ENCODE peak calls at places on chromosomes 7 and 10, in ten cellular contexts. One of them, this sample, is unnamed.

GRCh38 chr7:149188637-149189259 is 6.6 kb upstream of the ZNF282 start:
- DNase-seq in activated naive CD8-positive, alpha-beta T cell treated with anti-CD3 and anti-CD28 coated beads, Interleukin-2, amount 50 U/mL, for 24 hours: no peak
- DNase-seq in stimulated activated naive CD8-positive, alpha-beta T cell treated with anti-CD3 and anti-CD28 coated beads, Interleukin-15, Interleukin-2, amounts not matched to agents 100 U/mL and 50 U/mL, for 24 hours: no peak
- DNase-seq in stimulated activated CD4-positive, alpha-beta T cell treated with anti-CD3 and anti-CD28 coated beads, Interleukin-4, amount 100 ng/mL, for 4 hours: no peak
- DNase-seq in activated CD4-positive, alpha-beta T cell treated with anti-CD3 and anti-CD28 coated beads for 1 hour: no peak
- DNase-seq in uterus: no peak
- DNase-seq in nephron progenitor cell: no peak
- DNase-seq in HFF-Myc: no peak
- DNase-seq in NCI-H69: no peak
- DNase-seq in DND-41: no peak
- DNase-seq in this sample: no peak

GRCh38 chr10:6115824-6116350 is 27.1 kb downstream of the RBM17 start:
- DNase-seq in HFF-Myc: no peak
- DNase-seq in NCI-H69: no peak
- DNase-seq in activated CD4-positive, alpha-beta T cell treated with anti-CD3 and anti-CD28 coated beads for 1 hour: no peak
- DNase-seq in nephron progenitor cell: no peak
- DNase-seq in stimulated activated CD4-positive, alpha-beta T cell treated with anti-CD3 and anti-CD28 coated beads, Interleukin-4, amount 100 ng/mL, for 4 hours: no peak
- DNase-seq in DND-41: no peak
- DNase-seq in stimulated activated naive CD8-positive, alpha-beta T cell treated with anti-CD3 and anti-CD28 coated beads, Interleukin-15, Interleukin-2, amounts not matched to agents 100 U/mL and 50 U/mL, for 24 hours: no peak
- DNase-seq in activated naive CD8-positive, alpha-beta T cell treated with anti-CD3 and anti-CD28 coated beads, Interleukin-2, amount 50 U/mL, for 24 hours: no peak
- DNase-seq in uterus: no peak
- DNase-seq in this sample: no peak

GRCh38 chr7:126979722-126980121 is 273.0 kb downstream of the GRM8 start:
- DNase-seq in nephron progenitor cell: no peak
- DNase-seq in stimulated activated CD4-positive, alpha-beta T cell treated with anti-CD3 and anti-CD28 coated beads, Interleukin-4, amount 100 ng/mL, for 4 hours: no peak
- DNase-seq in stimulated activated naive CD8-positive, alpha-beta T cell treated with anti-CD3 and anti-CD28 coated beads, Interleukin-15, Interleukin-2, amounts not matched to agents 100 U/mL and 50 U/mL, for 24 hours: no peak
- DNase-seq in uterus: no peak
- DNase-seq in activated CD4-positive, alpha-beta T cell treated with anti-CD3 and anti-CD28 coated beads for 1 hour: no peak
- DNase-seq in DND-41: no peak
- DNase-seq in HFF-Myc: no peak
- DNase-seq in NCI-H69: no peak
- DNase-seq in activated naive CD8-positive, alpha-beta T cell treated with anti-CD3 and anti-CD28 coated beads, Interleukin-2, amount 50 U/mL, for 24 hours: no peak
- DNase-seq in this sample: no peak

GRCh38 chr7:66429498-66430163 is 199.1 kb upstream of the KCTD7 start:
- DNase-seq in stimulated activated naive CD8-positive, alpha-beta T cell treated with anti-CD3 and anti-CD28 coated beads, Interleukin-15, Interleukin-2, amounts not matched to agents 100 U/mL and 50 U/mL, for 24 hours: no peak
- DNase-seq in DND-41: no peak
- DNase-seq in uterus: no peak
- DNase-seq in activated naive CD8-positive, alpha-beta T cell treated with anti-CD3 and anti-CD28 coated beads, Interleukin-2, amount 50 U/mL, for 24 hours: no peak
- DNase-seq in stimulated activated CD4-positive, alpha-beta T cell treated with anti-CD3 and anti-CD28 coated beads, Interleukin-4, amount 100 ng/mL, for 4 hours: no peak
- DNase-seq in NCI-H69: no peak
- DNase-seq in HFF-Myc: no peak
- DNase-seq in activated CD4-positive, alpha-beta T cell treated with anti-CD3 and anti-CD28 coated beads for 1 hour: no peak
- DNase-seq in nephron progenitor cell: no peak
- DNase-seq in this sample: no peak

GRCh38 chr10:69385454-69386350 is 31.0 kb downstream of the TACR2 start:
- DNase-seq in uterus: no peak
- DNase-seq in stimulated activated naive CD8-positive, alpha-beta T cell treated with anti-CD3 and anti-CD28 coated beads, Interleukin-15, Interleukin-2, amounts not matched to agents 100 U/mL and 50 U/mL, for 24 hours: no peak
- DNase-seq in HFF-Myc: no peak
- DNase-seq in stimulated activated CD4-positive, alpha-beta T cell treated with anti-CD3 and anti-CD28 coated beads, Interleukin-4, amount 100 ng/mL, for 4 hours: no peak
- DNase-seq in activated naive CD8-positive, alpha-beta T cell treated with anti-CD3 and anti-CD28 coated beads, Interleukin-2, amount 50 U/mL, for 24 hours: no peak
- DNase-seq in DND-41: no peak
- DNase-seq in activated CD4-positive, alpha-beta T cell treated with anti-CD3 and anti-CD28 coated beads for 1 hour: no peak
- DNase-seq in NCI-H69: no peak
- DNase-seq in nephron progenitor cell: no peak
- DNase-seq in this sample: no peak

GRCh38 chr10:5502903-5503835 is 3.8 kb upstream of the CALML5 start:
- DNase-seq in activated CD4-positive, alpha-beta T cell treated with anti-CD3 and anti-CD28 coated beads for 1 hour: no peak
- DNase-seq in stimulated activated CD4-positive, alpha-beta T cell treated with anti-CD3 and anti-CD28 coated beads, Interleukin-4, amount 100 ng/mL, for 4 hours: no peak
- DNase-seq in uterus: no peak
- DNase-seq in activated naive CD8-positive, alpha-beta T cell treated with anti-CD3 and anti-CD28 coated beads, Interleukin-2, amount 50 U/mL, for 24 hours: no peak
- DNase-seq in nephron progenitor cell: no peak
- DNase-seq in HFF-Myc: no peak
- DNase-seq in stimulated activated naive CD8-positive, alpha-beta T cell treated with anti-CD3 and anti-CD28 coated beads, Interleukin-15, Interleukin-2, amounts not matched to agents 100 U/mL and 50 U/mL, for 24 hours: no peak
- DNase-seq in NCI-H69: no peak
- DNase-seq in DND-41: no peak
- DNase-seq in this sample: no peak

GRCh38 chr10:49734676-49735075 is 27.4 kb downstream of the OGDHL start:
- DNase-seq in uterus: no peak
- DNase-seq in activated naive CD8-positive, alpha-beta T cell treated with anti-CD3 and anti-CD28 coated beads, Interleukin-2, amount 50 U/mL, for 24 hours: no peak
- DNase-seq in activated CD4-positive, alpha-beta T cell treated with anti-CD3 and anti-CD28 coated beads for 1 hour: no peak
- DNase-seq in nephron progenitor cell: no peak
- DNase-seq in stimulated activated CD4-positive, alpha-beta T cell treated with anti-CD3 and anti-CD28 coated beads, Interleukin-4, amount 100 ng/mL, for 4 hours: no peak
- DNase-seq in stimulated activated naive CD8-positive, alpha-beta T cell treated with anti-CD3 and anti-CD28 coated beads, Interleukin-15, Interleukin-2, amounts not matched to agents 100 U/mL and 50 U/mL, for 24 hours: no peak
- DNase-seq in NCI-H69: no peak
- DNase-seq in HFF-Myc: no peak
- DNase-seq in DND-41: no peak
- DNase-seq in this sample: no peak

GRCh38 chr7:101555269-101555920 is 73.7 kb downstream of the MYL10 start:
- DNase-seq in uterus: peak
- DNase-seq in DND-41: no peak
- DNase-seq in stimulated activated CD4-positive, alpha-beta T cell treated with anti-CD3 and anti-CD28 coated beads, Interleukin-4, amount 100 ng/mL, for 4 hours: no peak
- DNase-seq in stimulated activated naive CD8-positive, alpha-beta T cell treated with anti-CD3 and anti-CD28 coated beads, Interleukin-15, Interleukin-2, amounts not matched to agents 100 U/mL and 50 U/mL, for 24 hours: no peak
- DNase-seq in activated CD4-positive, alpha-beta T cell treated with anti-CD3 and anti-CD28 coated beads for 1 hour: no peak
- DNase-seq in nephron progenitor cell: no peak
- DNase-seq in HFF-Myc: no peak
- DNase-seq in NCI-H69: no peak
- DNase-seq in activated naive CD8-positive, alpha-beta T cell treated with anti-CD3 and anti-CD28 coated beads, Interleukin-2, amount 50 U/mL, for 24 hours: no peak
- DNase-seq in this sample: no peak

GRCh38 chr10:114635797-114636550 is 22.1 kb downstream of the ABLIM1 start:
- DNase-seq in DND-41: no peak
- DNase-seq in stimulated activated naive CD8-positive, alpha-beta T cell treated with anti-CD3 and anti-CD28 coated beads, Interleukin-15, Interleukin-2, amounts not matched to agents 100 U/mL and 50 U/mL, for 24 hours: no peak
- DNase-seq in stimulated activated CD4-positive, alpha-beta T cell treated with anti-CD3 and anti-CD28 coated beads, Interleukin-4, amount 100 ng/mL, for 4 hours: no peak
- DNase-seq in nephron progenitor cell: no peak
- DNase-seq in uterus: no peak
- DNase-seq in HFF-Myc: no peak
- DNase-seq in NCI-H69: peak
- DNase-seq in activated CD4-positive, alpha-beta T cell treated with anti-CD3 and anti-CD28 coated beads for 1 hour: no peak
- DNase-seq in activated naive CD8-positive, alpha-beta T cell treated with anti-CD3 and anti-CD28 coated beads, Interleukin-2, amount 50 U/mL, for 24 hours: no peak
- DNase-seq in this sample: no peak

GRCh38 chr10:47348661-47349470 is 703 bp downstream of the RBP3 start:
- DNase-seq in nephron progenitor cell: no peak
- DNase-seq in HFF-Myc: no peak
- DNase-seq in uterus: no peak
- DNase-seq in stimulated activated naive CD8-positive, alpha-beta T cell treated with anti-CD3 and anti-CD28 coated beads, Interleukin-15, Interleukin-2, amounts not matched to agents 100 U/mL and 50 U/mL, for 24 hours: no peak
- DNase-seq in activated naive CD8-positive, alpha-beta T cell treated with anti-CD3 and anti-CD28 coated beads, Interleukin-2, amount 50 U/mL, for 24 hours: no peak
- DNase-seq in NCI-H69: no peak
- DNase-seq in DND-41: no peak
- DNase-seq in activated CD4-positive, alpha-beta T cell treated with anti-CD3 and anti-CD28 coated beads for 1 hour: no peak
- DNase-seq in stimulated activated CD4-positive, alpha-beta T cell treated with anti-CD3 and anti-CD28 coated beads, Interleukin-4, amount 100 ng/mL, for 4 hours: no peak
- DNase-seq in this sample: no peak

GRCh38 chr10:85667638-85668233 is 698.9 kb downstream of the GRID1 start:
- DNase-seq in activated naive CD8-positive, alpha-beta T cell treated with anti-CD3 and anti-CD28 coated beads, Interleukin-2, amount 50 U/mL, for 24 hours: no peak
- DNase-seq in stimulated activated CD4-positive, alpha-beta T cell treated with anti-CD3 and anti-CD28 coated beads, Interleukin-4, amount 100 ng/mL, for 4 hours: no peak
- DNase-seq in DND-41: no peak
- DNase-seq in activated CD4-positive, alpha-beta T cell treated with anti-CD3 and anti-CD28 coated beads for 1 hour: no peak
- DNase-seq in HFF-Myc: no peak
- DNase-seq in NCI-H69: peak
- DNase-seq in stimulated activated naive CD8-positive, alpha-beta T cell treated with anti-CD3 and anti-CD28 coated beads, Interleukin-15, Interleukin-2, amounts not matched to agents 100 U/mL and 50 U/mL, for 24 hours: no peak
- DNase-seq in uterus: no peak
- DNase-seq in nephron progenitor cell: no peak
- DNase-seq in this sample: no peak

GRCh38 chr10:48400129-48400849 is 93.8 kb downstream of the MAPK8 start:
- DNase-seq in activated naive CD8-positive, alpha-beta T cell treated with anti-CD3 and anti-CD28 coated beads, Interleukin-2, amount 50 U/mL, for 24 hours: no peak
- DNase-seq in DND-41: no peak
- DNase-seq in NCI-H69: no peak
- DNase-seq in nephron progenitor cell: no peak
- DNase-seq in uterus: no peak
- DNase-seq in activated CD4-positive, alpha-beta T cell treated with anti-CD3 and anti-CD28 coated beads for 1 hour: no peak
- DNase-seq in stimulated activated naive CD8-positive, alpha-beta T cell treated with anti-CD3 and anti-CD28 coated beads, Interleukin-15, Interleukin-2, amounts not matched to agents 100 U/mL and 50 U/mL, for 24 hours: no peak
- DNase-seq in stimulated activated CD4-positive, alpha-beta T cell treated with anti-CD3 and anti-CD28 coated beads, Interleukin-4, amount 100 ng/mL, for 4 hours: no peak
- DNase-seq in HFF-Myc: no peak
- DNase-seq in this sample: no peak

GRCh38 chr10:35986756-35987467 is 344.8 kb upstream of the FZD8 start:
- DNase-seq in HFF-Myc: no peak
- DNase-seq in stimulated activated naive CD8-positive, alpha-beta T cell treated with anti-CD3 and anti-CD28 coated beads, Interleukin-15, Interleukin-2, amounts not matched to agents 100 U/mL and 50 U/mL, for 24 hours: no peak
- DNase-seq in activated CD4-positive, alpha-beta T cell treated with anti-CD3 and anti-CD28 coated beads for 1 hour: no peak
- DNase-seq in uterus: no peak
- DNase-seq in NCI-H69: no peak
- DNase-seq in stimulated activated CD4-positive, alpha-beta T cell treated with anti-CD3 and anti-CD28 coated beads, Interleukin-4, amount 100 ng/mL, for 4 hours: no peak
- DNase-seq in activated naive CD8-positive, alpha-beta T cell treated with anti-CD3 and anti-CD28 coated beads, Interleukin-2, amount 50 U/mL, for 24 hours: no peak
- DNase-seq in nephron progenitor cell: no peak
- DNase-seq in DND-41: no peak
- DNase-seq in this sample: no peak